ENCODE peak calls at places on chromosomes 7 and 10, in four cellular contexts. E, U, F and R are unnamed samples.

GRCh38 chr10:46014683-46015405 is 15.6 kb downstream of the NCOA4 start:
- DNase-seq in E (no peak), U (no peak), F (no peak), R (no peak)

GRCh38 chr7:66426332-66426731 is 202.3 kb upstream of the KCTD7 start:
- DNase-seq in E (no peak), U (no peak), F (no peak), R (no peak)

GRCh38 chr7:87152897-87153641 is 816 bp downstream of the DMTF1 start:
- DNase-seq in E (peak), U (peak), F (peak), R (no peak)

GRCh38 chr7:148789228-148789627 is 90.5 kb downstream of the CUL1 start:
- DNase-seq in E (no peak), U (no peak), F (no peak), R (no peak)

GRCh38 chr10:49710966-49711365 is 31.5 kb downstream of the C10orf53 start:
- DNase-seq in E (no peak), U (no peak), F (no peak), R (no peak)

GRCh38 chr7:10022957-10023356 is 950.7 kb upstream of the PHF14 start:
- DNase-seq in E (no peak), U (peak), F (peak), R (no peak)

GRCh38 chr7:341841-342638 is 52.1 kb downstream of the FOXL3 start:
- DNase-seq in E (no peak), U (no peak), F (no peak), R (peak)

GRCh38 chr7:2710256-2710655 is 22.3 kb downstream of the AMZ1 start:
- DNase-seq in E (no peak), U (no peak), F (no peak), R (no peak)

GRCh38 chr7:98867271-98867701 is 2.5 kb downstream of the TMEM130 start:
- DNase-seq in E (no peak), U (no peak), F (no peak), R (no peak)

GRCh38 chr7:98303176-98303865 is 21.8 kb downstream of the BRI3 start:
- DNase-seq in E (no peak), U (no peak), F (no peak), R (no peak)

GRCh38 chr10:91798736-91799579 is 732 bp downstream of the TNKS2 start:
- DNase-seq in E (no peak), U (peak), F (peak), R (no peak)

GRCh38 chr10:32692174-32692573 is 246.2 kb downstream of the CCDC7 start:
- DNase-seq in E (no peak), U (peak), F (peak), R (no peak)

GRCh38 chr10:66837990-66838389 is 87.8 kb upstream of the LRRTM3 start:
- DNase-seq in E (no peak), U (no peak), F (no peak), R (no peak)

GRCh38 chr7:113421696-113422330 is 303.5 kb upstream of the SMIM30 start:
- DNase-seq in E (peak), U (peak), F (peak), R (peak)

GRCh38 chr10:95661818-95662217 is 5.3 kb upstream of the ALDH18A1 start:
- DNase-seq in E (no peak), U (no peak), F (no peak), R (peak)

GRCh38 chr10:9140373-9140772 is 1085.9 kb downstream of the GATA3 start:
- DNase-seq in E (no peak), U (no peak), F (no peak), R (no peak)

GRCh38 chr7:99137418-99138180 is 6.3 kb downstream of the SMURF1 start:
- DNase-seq in E (no peak), U (no peak), F (no peak), R (no peak)

GRCh38 chr10:52701647-52702046 is 70.9 kb downstream of the MBL2 start:
- DNase-seq in E (no peak), U (no peak), F (no peak), R (no peak)

GRCh38 chr10:80829562-80829961 is 291.9 kb downstream of the SH2D4B start:
- DNase-seq in E (no peak), U (no peak), F (no peak), R (no peak)

GRCh38 chr7:134873253-134873652 is 93.8 kb downstream of the CALD1 start:
- DNase-seq in E (no peak), U (no peak), F (no peak), R (no peak)

GRCh38 chr10:70907619-70908425 is 19.5 kb upstream of the PCBD1 start:
- DNase-seq in E (no peak), U (no peak), F (no peak), R (no peak)

GRCh38 chr7:131586259-131586658 is 29.8 kb upstream of the PODXL start:
- DNase-seq in E (no peak), U (no peak), F (no peak), R (no peak)

GRCh38 chr10:110010076-110011069 is 2.6 kb downstream of the ADD3 start:
- DNase-seq in E (no peak), U (no peak), F (peak), R (no peak)

GRCh38 chr7:124723012-124723411 is 42.6 kb downstream of the GPR37 start:
- DNase-seq in E (no peak), U (no peak), F (peak), R (no peak)

GRCh38 chr7:137682596-137682995 is 164.2 kb downstream of the DGKI start:
- DNase-seq in E (no peak), U (no peak), F (peak), R (no peak)

GRCh38 chr10:53006663-53007610 is 234.4 kb upstream of the MBL2 start:
- DNase-seq in E (no peak), U (peak), F (no peak), R (peak)

GRCh38 chr7:117008849-117009531 is 55.7 kb downstream of the ST7 start:
- DNase-seq in E (no peak), U (no peak), F (peak), R (no peak)

GRCh38 chr7:21256310-21256877 is 171.5 kb upstream of the SP4 start:
- DNase-seq in E (peak), U (peak), F (no peak), R (peak)

GRCh38 chr10:51789903-51790302 is 90.5 kb upstream of the CSTF2T start:
- DNase-seq in E (no peak), U (no peak), F (no peak), R (no peak)

GRCh38 chr7:26694156-26694555 is 170.2 kb downstream of the SKAP2 start:
- DNase-seq in E (no peak), U (no peak), F (no peak), R (no peak)

GRCh38 chr7:80707318-80707717 is 68.9 kb downstream of the CD36 start:
- DNase-seq in E (no peak), U (no peak), F (no peak), R (no peak)

GRCh38 chr7:31776616-31777015 is 89.6 kb downstream of the PPP1R17 start:
- DNase-seq in E (no peak), U (no peak), F (peak), R (no peak)